ENCODE peak calls at places on chromosomes 2 and 18, in seven cellular contexts. K is activated CD4-positive, alpha-beta T cell treated with anti-CD3 and anti-CD28 coated beads, Interleukin-2, amount 50 U/mL, for 1 hour; S is brain microvascular endothelial cell; B is SHP77; I is left colon; G is activated T-cell treated with anti-CD3 and anti-CD28 coated beads for 24 hours; T is ACHN. D is an unnamed sample.

GRCh38 chr2:219701847-219702634 is 74.6 kb downstream of the SLC4A3 start:
- DNase-seq in G (no peak), K (no peak), T (no peak), S (no peak), B (no peak), I (no peak), D (peak; percentile 8)

GRCh38 chr2:183825710-183826109 is 701.5 kb downstream of the NUP35 start:
- DNase-seq in G (no peak), K (no peak), T (no peak), S (no peak), B (no peak), I (no peak), D (no peak)

GRCh38 chr2:174053784-174054183 is 88.6 kb upstream of the SP3 start:
- DNase-seq in T (no peak), G (no peak), B (no peak), K (no peak), S (no peak), I (no peak), D (no peak)

GRCh38 chr2:62216616-62217015 is 20.7 kb downstream of the B3GNT2 start:
- DNase-seq in T (peak; percentile 16), G (no peak), K (no peak), S (peak; percentile 96), B (no peak), I (no peak), D (peak; percentile 97)

GRCh38 chr2:232485333-232485756 is 2.3 kb downstream of the ECEL1 start:
- DNase-seq in I (no peak), T (no peak), K (no peak), G (no peak), B (no peak), S (no peak), D (no peak)

GRCh38 chr2:109470121-109470921 is 143.4 kb downstream of the SEPTIN10 start:
- DNase-seq in G (no peak), I (peak; percentile 77), K (no peak), S (peak; percentile 40), B (no peak), T (no peak), D (peak; percentile 84)

GRCh38 chr2:36461039-36461681 is 105.6 kb downstream of the CRIM1 start:
- DNase-seq in K (no peak), S (peak; percentile 82), I (no peak), T (peak; percentile 93), B (no peak), G (no peak), D (peak; percentile 97)

GRCh38 chr2:176650811-176651559 is 381.7 kb downstream of the MTX2 start:
- DNase-seq in B (peak; percentile 38), S (no peak), G (no peak), I (no peak), T (no peak), K (no peak), D (no peak)

GRCh38 chr2:216315817-216316603 is 56.3 kb downstream of the MARCHF4 start:
- DNase-seq in K (no peak), S (peak; percentile 82), G (no peak), B (peak; percentile 47), T (peak; percentile 84), I (no peak), D (peak; percentile 19)

GRCh38 chr2:10448646-10449480 is 736 bp upstream of the ODC1 start:
- DNase-seq in T (peak; percentile 92), G (peak; percentile 92), I (peak; percentile 93), K (peak; percentile 91), S (peak; percentile 77), B (peak; percentile 95), D (peak; percentile 88)

GRCh38 chr18:335741-336140 is 67.9 kb upstream of the THOC1 start:
- DNase-seq in S (no peak), T (no peak), I (no peak), G (no peak), B (no peak), K (no peak), D (peak; percentile 6)

GRCh38 chr2:149160701-149161217 is 122.3 kb downstream of the LYPD6B start:
- DNase-seq in T (no peak), K (peak; percentile 6), G (no peak), S (no peak), I (no peak), B (no peak), D (no peak)

GRCh38 chr2:1134629-1135028 is 184.0 kb downstream of the SNTG2 start:
- DNase-seq in B (no peak), G (no peak), I (no peak), S (no peak), T (no peak), K (no peak), D (no peak)

GRCh38 chr2:235414422-235414821 is 79.4 kb upstream of the AGAP1 start:
- DNase-seq in S (no peak), I (no peak), G (no peak), K (no peak), T (no peak), B (peak; percentile 27), D (no peak)

GRCh38 chr2:61658841-61659780 is 121.0 kb upstream of the XPO1 start:
- DNase-seq in G (no peak), I (no peak), S (peak; percentile 53), T (peak; percentile 64), B (no peak), K (no peak), D (peak; percentile 61)

GRCh38 chr2:55175254-55176093 is 56.6 kb downstream of the CLHC1 start:
- DNase-seq in G (no peak), K (no peak), S (no peak), B (peak; percentile 89), I (no peak), T (peak; percentile 79), D (peak; percentile 85)

GRCh38 chr2:66717491-66717890 is 282.6 kb downstream of the MEIS1 start:
- DNase-seq in T (no peak), S (peak; percentile 71), B (no peak), K (no peak), I (no peak), G (no peak), D (peak; percentile 24)

GRCh38 chr2:23020659-23021058 is 364.3 kb upstream of the KLHL29 start:
- DNase-seq in B (no peak), G (no peak), S (no peak), T (no peak), K (no peak), I (no peak), D (no peak)

GRCh38 chr2:120600786-120601185 is 134.9 kb upstream of the GLI2 start:
- DNase-seq in B (no peak), T (no peak), K (no peak), S (no peak), G (no peak), I (no peak), D (no peak)

GRCh38 chr2:111701798-111702118 is 182.2 kb downstream of the ANAPC1 start:
- DNase-seq in G (no peak), T (no peak), B (no peak), I (no peak), S (no peak), K (no peak), D (no peak)

GRCh38 chr2:223594259-223594658 is 7.9 kb downstream of the SCG2 start:
- DNase-seq in B (no peak), K (no peak), S (no peak), I (no peak), T (no peak), G (no peak), D (no peak)

GRCh38 chr18:33034941-33035340 is 262.1 kb upstream of the KLHL14 start:
- DNase-seq in K (no peak), T (no peak), B (no peak), G (no peak), I (no peak), S (no peak), D (no peak)

GRCh38 chr18:29912351-29912750 is 1130.2 kb downstream of the DSC3 start:
- DNase-seq in I (no peak), T (no peak), B (no peak), G (no peak), K (no peak), S (no peak), D (no peak)

GRCh38 chr2:45894211-45894610 is 242.7 kb downstream of the PRKCE start:
- DNase-seq in K (no peak), G (no peak), T (no peak), B (no peak), I (no peak), S (no peak), D (no peak)

D was measured in cardiac fibroblast.